ENCODE peak calls at places on chromosome 20, in four cellular contexts. L is GM12878, Q is HepG2, I is K562. O is an unnamed sample.
A peak's percentile ranks its signal among the peaks of the same experiment; 100 is the strongest.

GRCh38 chr20:46715292-46715756 is 5.9 kb downstream of the SLC2A10 start:
- DNase-seq in Q (no peak), I (no peak), L (no peak), O (peak; percentile 81)

GRCh38 chr20:10179574-10180298 is 38.9 kb upstream of the SNAP25 start:
- DNase-seq in L (no peak), Q (peak; percentile 19), I (no peak), O (peak; percentile 49)

GRCh38 chr20:1127840-1128239 is 9.4 kb downstream of the PSMF1 start:
- DNase-seq in Q (no peak), L (no peak), I (no peak), O (no peak)

GRCh38 chr20:32970115-32970972 is 33.9 kb downstream of the SUN5 start:
- DNase-seq in Q (no peak), I (no peak), L (no peak), O (no peak)

GRCh38 chr20:51890003-51890402 is 87.7 kb upstream of the SALL4 start:
- DNase-seq in L (no peak), Q (no peak), I (no peak), O (no peak)

GRCh38 chr20:3727333-3728035 is 5.0 kb upstream of the HSPA12B start:
- DNase-seq in I (no peak), L (no peak), Q (no peak), O (no peak)

GRCh38 chr20:57589728-57590484 is 29.0 kb downstream of the PCK1 start:
- DNase-seq in I (no peak), Q (peak; percentile 70), L (no peak), O (no peak)

GRCh38 chr20:46682063-46682821 is 7.0 kb downstream of the TP53RK start:
- DNase-seq in I (peak; percentile 56), L (no peak), Q (no peak), O (no peak)

GRCh38 chr20:58833921-58834320 is 16.8 kb downstream of the GNAS-AS1 start:
- DNase-seq in I (no peak), L (no peak), Q (no peak), O (no peak)

GRCh38 chr20:17795449-17796095 is 95.8 kb downstream of the BANF2 start:
- DNase-seq in L (no peak), Q (no peak), I (no peak), O (no peak)

GRCh38 chr20:46767127-46767761 is 57.8 kb downstream of the SLC2A10 start:
- DNase-seq in I (peak; percentile 56), Q (peak; percentile 63), L (no peak), O (peak; percentile 61)

GRCh38 chr20:49147269-49147668 is 40.9 kb downstream of the STAU1 start:
- DNase-seq in Q (no peak), L (no peak), I (no peak), O (no peak)

GRCh38 chr20:4800131-4800530 is 78.4 kb downstream of the PRND start:
- DNase-seq in L (no peak), I (no peak), Q (no peak), O (no peak)

GRCh38 chr20:60232380-60232779 is 274.2 kb downstream of the CDH26 start:
- DNase-seq in I (no peak), L (no peak), Q (no peak), O (no peak)

GRCh38 chr20:17680128-17680835 is 1.8 kb downstream of the RRBP1 start:
- DNase-seq in Q (peak; percentile 80), L (no peak), I (peak; percentile 48), O (peak; percentile 75)

GRCh38 chr20:57957397-57958049 is 247.7 kb upstream of the PMEPA1 start:
- DNase-seq in Q (no peak), L (no peak), I (no peak), O (no peak)

GRCh38 chr20:24406761-24407550 is 62.5 kb upstream of the SYNDIG1 start:
- DNase-seq in Q (no peak), I (no peak), L (no peak), O (no peak)

GRCh38 chr20:17859002-17859615 is 109.5 kb downstream of the SNX5 start:
- DNase-seq in I (no peak), L (peak; percentile 45), Q (peak; percentile 99), O (no peak)

GRCh38 chr20:21027569-21027968 is 78.6 kb downstream of the LINC00237 start:
- DNase-seq in L (no peak), Q (peak; percentile 75), I (peak; percentile 9), O (peak; percentile 62)

GRCh38 chr20:21808863-21809664 is 103.6 kb downstream of the PAX1 start:
- DNase-seq in L (no peak), I (peak; percentile 55), Q (peak; percentile 31), O (peak; percentile 66)

GRCh38 chr20:32969356-32970114 is 34.7 kb downstream of the SUN5 start:
- DNase-seq in I (no peak), L (no peak), Q (no peak), O (no peak)

GRCh38 chr20:10603971-10604864 is 69.6 kb downstream of the JAG1 start:
- DNase-seq in Q (peak; percentile 99), I (no peak), L (no peak), O (peak; percentile 85)

GRCh38 chr20:16505894-16506293 is 67.4 kb downstream of the KIF16B start:
- DNase-seq in L (no peak), I (no peak), Q (no peak), O (no peak)

GRCh38 chr20:49894073-49894470 is 21.3 kb downstream of the SPATA2 start:
- DNase-seq in I (no peak), L (peak; percentile 40), Q (no peak), O (no peak)

GRCh38 chr20:41003143-41003932 is 25.3 kb upstream of the TOP1 start:
- DNase-seq in I (peak; percentile 75), L (no peak), Q (peak; percentile 99), O (peak; percentile 92)

GRCh38 chr20:50446351-50447101 is 63.7 kb upstream of the PTPN1 start:
- DNase-seq in Q (peak; percentile 61), L (no peak), I (no peak), O (no peak)

GRCh38 chr20:62136283-62137091 is 6.7 kb downstream of the PSMA7 start:
- DNase-seq in I (peak; percentile 74), Q (peak; percentile 74), L (no peak), O (peak; percentile 73)

GRCh38 chr20:25310268-25310920 is 62.5 kb downstream of the PYGB start:
- DNase-seq in I (peak; percentile 88), Q (peak; percentile 99), L (peak; percentile 67), O (peak; percentile 97)

GRCh38 chr20:63158845-63159244 is 57.1 kb downstream of the YTHDF1 start:
- DNase-seq in L (no peak), I (no peak), Q (no peak), O (no peak)
- TF ChIP-seq USF2 in L (no peak), I (no peak), Q (no peak), O (no peak)

GRCh38 chr20:11822116-11822794 is 95.4 kb upstream of the BTBD3 start:
- DNase-seq in L (no peak), I (no peak), Q (no peak), O (no peak)
- TF ChIP-seq POLR2A in L (no peak), I (no peak), Q (no peak), O (no peak)

DNA sequence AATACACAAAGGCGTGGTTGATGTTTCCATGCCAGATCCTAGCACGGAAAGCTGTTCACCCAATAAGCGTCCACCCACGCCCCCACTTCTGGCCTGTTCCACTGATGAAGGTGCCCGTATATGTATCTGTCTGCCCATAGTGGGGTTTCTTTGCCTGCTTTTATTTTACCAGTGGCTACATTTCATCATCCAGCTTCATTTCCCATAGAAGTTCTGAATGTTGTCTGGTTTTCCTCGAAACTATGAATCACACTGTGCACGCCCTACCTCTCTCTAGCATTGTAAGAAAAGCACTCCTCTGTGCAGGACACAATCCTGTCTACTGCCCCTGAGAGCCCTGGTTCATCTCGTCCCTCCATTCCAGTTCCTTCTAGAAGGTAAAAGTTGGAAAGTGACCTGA is 8.8 kb upstream of the CD93 start:
- DNase-seq in L (no peak), Q (no peak), I (no peak), O (no peak)
- TF ChIP-seq POLR2AphosphoS2 in L (no peak), Q (no peak), I (no peak), O (no peak)

DNA sequence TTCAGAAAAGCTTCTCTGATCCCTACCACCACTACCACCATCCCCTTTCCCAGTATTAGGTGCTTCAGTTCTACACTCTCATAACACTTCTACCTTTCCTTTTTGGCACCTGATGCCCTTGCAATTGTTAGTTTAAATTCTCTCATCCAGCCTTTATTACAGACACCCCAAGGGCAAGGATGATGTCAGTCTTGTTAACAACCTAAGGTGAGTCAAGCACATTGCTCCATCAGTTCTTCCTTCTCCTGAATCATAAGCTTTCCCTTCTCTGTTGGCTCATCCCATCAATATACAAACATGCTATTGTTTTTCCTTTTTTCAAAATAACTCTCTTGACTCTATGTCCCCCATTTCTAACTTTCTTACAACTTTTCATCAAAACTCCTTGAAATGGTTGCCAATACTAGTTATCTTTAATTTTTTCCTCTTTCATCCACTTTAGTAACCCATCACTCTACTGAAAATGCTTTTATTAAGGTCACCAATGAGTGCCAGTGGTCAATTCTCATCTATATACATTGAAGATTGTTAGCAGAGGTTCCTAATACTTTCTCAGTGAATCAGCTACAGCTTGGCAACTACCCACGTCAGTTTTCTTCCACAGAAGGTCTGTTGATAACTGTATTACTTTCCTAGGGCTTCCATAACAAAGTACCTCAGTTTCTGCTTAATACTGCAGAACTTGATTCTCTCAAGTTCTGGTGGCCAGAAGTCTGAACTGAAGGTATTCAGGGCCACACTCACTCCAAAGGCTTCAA is 97.1 kb upstream of the FLRT3 start:
- DNase-seq in Q (no peak), L (no peak), I (no peak), O (no peak)
- TF ChIP-seq USF2 in Q (no peak), L (no peak), I (no peak), O (no peak)

DNA sequence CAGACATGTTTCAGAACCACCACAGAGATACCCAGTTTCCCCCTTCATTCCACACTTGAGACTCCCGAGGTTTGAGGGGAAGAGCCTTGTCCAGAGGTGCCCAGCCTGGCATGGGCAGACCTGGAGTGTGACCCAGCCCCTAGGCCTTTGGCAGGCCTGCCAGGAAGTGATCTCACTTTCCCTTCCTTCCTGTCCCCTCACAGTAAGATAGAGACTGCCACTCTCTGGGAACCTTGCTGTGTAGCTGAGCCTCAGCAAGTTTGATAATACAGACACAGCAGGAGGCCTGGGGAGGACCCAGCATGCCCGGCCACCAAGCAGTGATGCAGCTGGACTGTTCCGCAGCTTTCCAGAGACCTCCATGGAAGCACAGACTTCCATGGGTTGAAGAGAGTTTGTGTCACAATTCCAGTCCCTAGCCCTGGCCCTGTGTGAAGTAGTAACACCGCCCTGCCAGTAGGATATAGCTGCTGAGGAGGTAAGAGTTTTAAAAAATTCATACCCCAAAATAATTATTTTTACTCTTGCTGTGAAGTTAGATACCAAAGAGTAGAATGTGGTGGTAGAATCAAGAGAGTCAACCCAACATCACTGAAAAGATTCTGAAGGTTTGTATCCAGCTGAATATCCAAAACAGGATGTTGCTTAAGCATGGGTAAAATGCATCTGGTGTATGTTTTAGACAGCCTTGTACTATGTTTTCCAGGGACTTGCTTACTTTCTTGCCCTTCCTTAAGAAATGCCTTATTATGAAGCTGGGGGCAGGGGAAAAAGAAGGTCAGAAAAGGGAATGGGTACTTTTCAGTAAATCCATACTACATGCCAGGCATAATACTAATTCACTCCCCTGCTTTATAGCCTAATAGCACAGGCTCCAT is 16.3 kb downstream of the PKIG start:
- DNase-seq in Q (no peak), L (no peak), I (peak; percentile 31), O (no peak)
- TF ChIP-seq POLR2A in Q (no peak), L (peak; percentile 58), I (no peak), O (no peak)

DNA sequence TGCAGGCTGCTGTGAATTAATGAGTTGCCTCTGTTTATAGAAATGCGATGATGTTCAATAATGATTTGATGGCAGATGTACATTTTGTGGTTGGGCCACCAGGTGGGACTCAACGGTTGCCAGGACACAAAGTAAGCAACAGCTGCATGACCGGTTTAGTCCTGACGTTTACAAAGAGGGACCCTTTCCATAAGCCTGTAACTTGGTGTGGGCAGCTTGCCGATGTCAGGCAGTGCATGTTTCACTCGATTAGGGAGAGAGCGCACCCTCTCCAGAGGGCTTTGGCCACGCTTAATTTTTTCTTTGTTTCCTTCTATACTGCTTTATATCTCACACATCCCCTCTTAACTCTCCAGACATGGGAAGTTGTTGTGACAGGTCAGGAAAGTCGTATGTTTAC is 1.4 kb downstream of the BTBD3 start:
- DNase-seq in Q (no peak), L (no peak), I (no peak), O (no peak)
- TF ChIP-seq POLR2AphosphoS2 in Q (no peak), L (no peak), I (no peak), O (no peak)

GRCh38 chr20:54047741-54048140 is 22.7 kb downstream of the BCAS1 start:
- DNase-seq in Q (no peak), L (no peak), I (no peak), O (no peak)
- TF ChIP-seq USF2 in Q (no peak), L (no peak), I (no peak), O (no peak)

O was measured in A549.